ENCODE peak calls at places on chromosome 15, in seven cellular contexts. M, P, X, T, E, Q and O are unnamed samples.

GRCh38 chr15:75577401-75578205 is 1.5 kb downstream of the PTPN9 start:
- DNase-seq in M (no peak), E (no peak), X (no peak), T (peak; percentile 26), P (no peak), Q (no peak), O (no peak)

GRCh38 chr15:90200534-90201139 is 493 bp upstream of the SEMA4B start:
- DNase-seq in E (no peak), M (no peak), P (no peak), X (no peak), Q (no peak), T (no peak), O (no peak)

GRCh38 chr15:42081463-42081830 is 12.9 kb downstream of the PLA2G4D start:
- DNase-seq in Q (no peak), P (peak; percentile 41), M (no peak), E (no peak), T (no peak), X (no peak), O (no peak)

GRCh38 chr15:54045397-54045796 is 67.2 kb downstream of the UNC13C start:
- DNase-seq in T (no peak), P (no peak), E (no peak), M (no peak), X (no peak), Q (no peak), O (no peak)

GRCh38 chr15:84715442-84716035 is 400 bp downstream of the SEC11A start:
- DNase-seq in X (no peak), T (peak; percentile 58), P (no peak), Q (no peak), E (peak; percentile 54), M (no peak), O (peak; percentile 45)

GRCh38 chr15:29113336-29114276 is 156.0 kb downstream of the NSMCE3 start:
- DNase-seq in T (no peak), P (no peak), M (no peak), Q (no peak), X (no peak), E (no peak), O (no peak)

GRCh38 chr15:77025066-77025435 is 30.1 kb downstream of the PSTPIP1 start:
- DNase-seq in X (no peak), E (no peak), Q (no peak), T (no peak), P (no peak), M (no peak), O (no peak)

GRCh38 chr15:90419738-90420487 is 31.9 kb downstream of the IQGAP1 start:
- DNase-seq in E (no peak), T (peak; percentile 80), P (no peak), M (no peak), X (peak; percentile 19), Q (no peak), O (peak; percentile 41)

GRCh38 chr15:41666353-41666920 is 6.2 kb downstream of the MGA start:
- DNase-seq in M (no peak), P (no peak), E (no peak), Q (no peak), X (no peak), T (peak; percentile 45), O (no peak)

GRCh38 chr15:91238664-91239428 is 138.8 kb downstream of the SV2B start:
- DNase-seq in M (no peak), T (no peak), P (no peak), Q (no peak), E (no peak), X (no peak), O (no peak)

GRCh38 chr15:80242802-80243201 is 9.2 kb downstream of the CTXND1 start:
- DNase-seq in X (no peak), Q (no peak), M (no peak), P (no peak), E (no peak), T (no peak), O (no peak)

GRCh38 chr15:52164631-52165265 is 26.4 kb downstream of the GNB5 start:
- DNase-seq in Q (no peak), T (no peak), P (peak; percentile 19), M (no peak), X (no peak), E (no peak), O (no peak)

GRCh38 chr15:49810651-49811175 is 189.9 kb downstream of the DTWD1 start:
- DNase-seq in E (no peak), T (no peak), P (no peak), X (no peak), Q (no peak), M (no peak), O (no peak)

GRCh38 chr15:76057332-76058000 is 2.3 kb upstream of the TMEM266 start:
- DNase-seq in X (no peak), Q (peak; percentile 15), M (no peak), P (no peak), E (peak; percentile 59), T (peak; percentile 49), O (peak; percentile 61)

GRCh38 chr15:70036585-70037343 is 61.0 kb downstream of the TLE3 start:
- DNase-seq in M (no peak), T (no peak), E (no peak), X (peak; percentile 88), Q (no peak), P (no peak), O (no peak)

GRCh38 chr15:66685638-66686150 is 16.3 kb upstream of the SMAD6 start:
- DNase-seq in X (no peak), T (peak; percentile 44), M (no peak), E (no peak), Q (no peak), P (no peak), O (no peak)

GRCh38 chr15:43854801-43855200 is 28.0 kb downstream of the WDR76 start:
- DNase-seq in X (no peak), M (no peak), T (no peak), Q (no peak), P (no peak), E (no peak), O (no peak)

GRCh38 chr15:43776718-43777292 is at the start of gene ELL3:
- DNase-seq in E (peak; percentile 62), T (no peak), Q (peak; percentile 56), X (no peak), P (no peak), M (peak; percentile 69), O (peak; percentile 69)

GRCh38 chr15:25947336-25948080 is 84.4 kb upstream of the ATP10A start:
- DNase-seq in M (no peak), T (no peak), E (peak; percentile 3), P (peak; percentile 53), Q (no peak), X (no peak), O (peak; percentile 26)

GRCh38 chr15:94397377-94397776 is 166.0 kb downstream of the MCTP2 start:
- DNase-seq in M (no peak), E (no peak), P (no peak), T (peak; percentile 26), X (no peak), Q (no peak), O (no peak)

DNA sequence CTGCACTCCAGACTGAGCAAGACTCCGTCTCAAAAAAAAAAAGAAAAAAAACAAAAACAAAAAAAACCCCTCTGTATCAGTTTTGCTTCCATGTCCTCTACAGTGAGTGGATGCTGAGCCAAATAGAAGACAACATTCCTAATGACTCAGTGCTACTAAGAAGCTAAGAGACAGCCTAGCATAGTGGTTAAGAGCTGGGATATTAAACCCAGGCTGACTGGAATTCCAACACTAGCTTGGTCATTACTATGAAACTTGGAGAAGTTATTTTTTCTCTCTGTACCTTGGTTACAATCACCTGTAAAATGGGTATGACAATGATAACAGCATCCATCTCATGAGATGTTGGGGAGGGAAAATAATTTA is 60.9 kb upstream of the PYGO1 start:
- DNase-seq in X (no peak), E (no peak), M (no peak), T (no peak), P (no peak), Q (no peak), O (no peak)
- TF ChIP-seq MAX in X (no peak), E (no peak), M (no peak), T (no peak), P (no peak), Q (no peak), O (no peak)

GRCh38 chr15:37148714-37149113 is 48.4 kb upstream of the MEIS2 start:
- DNase-seq in E (no peak), T (no peak), P (no peak), X (no peak), Q (no peak), M (no peak), O (no peak)
- H3K4me1 ChIP-seq in E (no peaks in the 10 kb centered on the region), T (no peaks in the 10 kb centered on the region), P (peaks cover 7% of the 10 kb centered on the region), X (no peaks in the 10 kb centered on the region), Q (no peaks in the 10 kb centered on the region), M (no peaks in the 10 kb centered on the region), O (no peaks in the 10 kb centered on the region)

DNA sequence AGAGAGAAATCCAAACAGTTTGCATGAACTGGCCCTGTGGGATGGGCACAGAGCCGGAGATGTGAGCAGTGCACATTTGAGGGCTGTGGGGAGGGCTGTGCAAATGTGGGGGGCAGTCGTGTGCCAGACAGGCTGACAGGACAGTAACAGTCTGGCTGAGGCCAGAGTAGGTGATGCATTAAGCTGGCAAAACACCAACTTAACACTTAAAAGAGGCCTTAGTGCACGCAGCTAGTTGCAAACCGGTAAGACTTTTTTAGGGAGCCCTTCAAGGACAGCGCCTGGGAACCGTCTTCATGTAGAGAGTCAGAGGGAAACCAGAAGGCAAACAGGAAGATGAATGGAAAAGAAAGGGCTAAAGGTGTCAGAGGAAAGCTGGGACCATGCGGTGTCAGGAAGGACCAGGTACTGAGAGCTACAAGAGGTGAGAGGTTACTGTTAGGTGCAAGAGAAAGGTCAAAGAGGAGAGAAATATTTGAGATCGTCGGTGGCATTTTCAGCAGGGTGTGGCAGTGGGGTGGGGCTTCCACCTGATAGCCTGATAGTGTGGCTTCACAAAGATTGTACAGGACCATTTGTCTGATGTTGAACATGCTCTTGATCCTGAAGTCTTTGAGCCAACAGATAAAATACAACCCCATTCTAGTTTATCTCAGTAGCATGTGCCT is 30.0 kb upstream of the CHD2 start:
- DNase-seq in M (no peak), X (no peak), T (no peak), E (peak; percentile 38), P (peak; percentile 40), Q (no peak), O (no peak)
- TF ChIP-seq MAX in M (no peak), X (no peak), T (no peak), E (no peak), P (no peak), Q (no peak), O (no peak)

DNA sequence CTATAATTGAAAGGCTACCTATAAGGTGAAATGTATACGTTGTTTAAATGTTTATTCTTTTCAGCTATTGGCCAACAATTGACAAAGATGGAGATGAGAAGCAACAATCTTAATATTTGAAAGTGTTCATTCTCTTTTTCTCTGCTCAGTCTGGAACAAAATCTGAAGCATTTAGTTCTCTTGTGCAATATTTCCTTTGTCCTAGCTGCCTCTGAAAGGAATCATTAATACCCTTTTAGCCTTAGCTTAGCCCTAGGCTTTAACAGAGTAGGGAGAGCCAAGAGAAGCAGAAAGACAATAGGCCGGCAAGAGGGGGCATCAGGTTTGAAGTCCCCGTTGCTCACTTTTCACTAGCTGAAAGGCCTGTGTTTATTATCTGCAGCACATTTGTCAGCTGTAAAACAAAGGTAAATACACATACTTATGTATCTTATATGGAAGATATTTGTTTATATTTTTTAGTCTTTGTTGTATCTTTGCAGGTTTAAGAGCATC is 422.5 kb upstream of the SEMA6D start:
- DNase-seq in M (no peak), X (no peak), T (no peak), E (no peak), Q (no peak), P (no peak), O (no peak)
- H3K4me1 ChIP-seq in M (no peaks in the 10 kb centered on the region), X (no peaks in the 10 kb centered on the region), T (no peaks in the 10 kb centered on the region), E (no peaks in the 10 kb centered on the region), Q (no peaks in the 10 kb centered on the region), P (no peaks in the 10 kb centered on the region), O (no peaks in the 10 kb centered on the region)